ENCODE peak calls at places on chromosome 3, in nine cellular contexts. One of them, this sample, is unnamed.

GRCh38 chr3:101702726-101703125 is 16.2 kb upstream of the RPL24 start:
- DNase-seq in posterior cingulate gyrus: no peak
- DNase-seq in mucosa of gallbladder: no peak
- DNase-seq in amygdala: no peak
- DNase-seq in activated CD8-positive, alpha-beta memory T cell treated with anti-CD3 and anti-CD28 coated beads, Interleukin-2, amount 50 U/mL, for 4 hours: no peak
- DNase-seq in fibroblast of villous mesenchyme: no peak
- DNase-seq in activated CD4-positive, alpha-beta T cell treated with anti-CD3 and anti-CD28 coated beads, Interleukin-2, amount 10 ng/mL, durations not matched to agents 24 days and 14 days: no peak
- DNase-seq in GM23248: no peak
- DNase-seq in effector CD4-positive, alpha-beta T cell: no peak
- DNase-seq in this sample: no peak

GRCh38 chr3:172688588-172688987 is 22.3 kb downstream of the NCEH1 start:
- DNase-seq in activated CD8-positive, alpha-beta memory T cell treated with anti-CD3 and anti-CD28 coated beads, Interleukin-2, amount 50 U/mL, for 4 hours: no peak
- DNase-seq in activated CD4-positive, alpha-beta T cell treated with anti-CD3 and anti-CD28 coated beads, Interleukin-2, amount 10 ng/mL, durations not matched to agents 24 days and 14 days: no peak
- DNase-seq in GM23248: no peak
- DNase-seq in mucosa of gallbladder: no peak
- DNase-seq in posterior cingulate gyrus: no peak
- DNase-seq in fibroblast of villous mesenchyme: no peak
- DNase-seq in amygdala: no peak
- DNase-seq in effector CD4-positive, alpha-beta T cell: no peak
- DNase-seq in this sample: no peak

GRCh38 chr3:69558912-69559311 is 173.0 kb upstream of the FRMD4B start:
- DNase-seq in fibroblast of villous mesenchyme: peak
- DNase-seq in posterior cingulate gyrus: no peak
- DNase-seq in activated CD8-positive, alpha-beta memory T cell treated with anti-CD3 and anti-CD28 coated beads, Interleukin-2, amount 50 U/mL, for 4 hours: no peak
- DNase-seq in amygdala: no peak
- DNase-seq in effector CD4-positive, alpha-beta T cell: no peak
- DNase-seq in mucosa of gallbladder: peak
- DNase-seq in activated CD4-positive, alpha-beta T cell treated with anti-CD3 and anti-CD28 coated beads, Interleukin-2, amount 10 ng/mL, durations not matched to agents 24 days and 14 days: no peak
- DNase-seq in GM23248: peak
- DNase-seq in this sample: no peak

GRCh38 chr3:39933986-39934693 is 124.7 kb downstream of the MYRIP start:
- DNase-seq in fibroblast of villous mesenchyme: no peak
- DNase-seq in activated CD4-positive, alpha-beta T cell treated with anti-CD3 and anti-CD28 coated beads, Interleukin-2, amount 10 ng/mL, durations not matched to agents 24 days and 14 days: no peak
- DNase-seq in effector CD4-positive, alpha-beta T cell: no peak
- DNase-seq in activated CD8-positive, alpha-beta memory T cell treated with anti-CD3 and anti-CD28 coated beads, Interleukin-2, amount 50 U/mL, for 4 hours: no peak
- DNase-seq in mucosa of gallbladder: no peak
- DNase-seq in GM23248: no peak
- DNase-seq in amygdala: no peak
- DNase-seq in posterior cingulate gyrus: no peak
- DNase-seq in this sample: no peak

GRCh38 chr3:17986393-17986816 is 244.0 kb upstream of the TBC1D5 start:
- DNase-seq in effector CD4-positive, alpha-beta T cell: no peak
- DNase-seq in fibroblast of villous mesenchyme: no peak
- DNase-seq in activated CD4-positive, alpha-beta T cell treated with anti-CD3 and anti-CD28 coated beads, Interleukin-2, amount 10 ng/mL, durations not matched to agents 24 days and 14 days: no peak
- DNase-seq in posterior cingulate gyrus: no peak
- DNase-seq in GM23248: no peak
- DNase-seq in amygdala: no peak
- DNase-seq in activated CD8-positive, alpha-beta memory T cell treated with anti-CD3 and anti-CD28 coated beads, Interleukin-2, amount 50 U/mL, for 4 hours: no peak
- DNase-seq in mucosa of gallbladder: no peak
- DNase-seq in this sample: no peak

GRCh38 chr3:64939747-64940450 is 252.1 kb upstream of the ADAMTS9 start:
- DNase-seq in fibroblast of villous mesenchyme: no peak
- DNase-seq in GM23248: no peak
- DNase-seq in effector CD4-positive, alpha-beta T cell: no peak
- DNase-seq in posterior cingulate gyrus: no peak
- DNase-seq in amygdala: no peak
- DNase-seq in mucosa of gallbladder: no peak
- DNase-seq in activated CD4-positive, alpha-beta T cell treated with anti-CD3 and anti-CD28 coated beads, Interleukin-2, amount 10 ng/mL, durations not matched to agents 24 days and 14 days: no peak
- DNase-seq in activated CD8-positive, alpha-beta memory T cell treated with anti-CD3 and anti-CD28 coated beads, Interleukin-2, amount 50 U/mL, for 4 hours: no peak
- DNase-seq in this sample: no peak

GRCh38 chr3:5344707-5345106 is 157.2 kb downstream of the EDEM1 start:
- DNase-seq in activated CD8-positive, alpha-beta memory T cell treated with anti-CD3 and anti-CD28 coated beads, Interleukin-2, amount 50 U/mL, for 4 hours: no peak
- DNase-seq in effector CD4-positive, alpha-beta T cell: no peak
- DNase-seq in mucosa of gallbladder: no peak
- DNase-seq in fibroblast of villous mesenchyme: no peak
- DNase-seq in amygdala: no peak
- DNase-seq in GM23248: no peak
- DNase-seq in activated CD4-positive, alpha-beta T cell treated with anti-CD3 and anti-CD28 coated beads, Interleukin-2, amount 10 ng/mL, durations not matched to agents 24 days and 14 days: no peak
- DNase-seq in posterior cingulate gyrus: no peak
- DNase-seq in this sample: no peak

GRCh38 chr3:43695443-43695842 is 4.7 kb downstream of the ABHD5 start:
- DNase-seq in fibroblast of villous mesenchyme: peak
- DNase-seq in posterior cingulate gyrus: no peak
- DNase-seq in effector CD4-positive, alpha-beta T cell: no peak
- DNase-seq in activated CD4-positive, alpha-beta T cell treated with anti-CD3 and anti-CD28 coated beads, Interleukin-2, amount 10 ng/mL, durations not matched to agents 24 days and 14 days: no peak
- DNase-seq in amygdala: no peak
- DNase-seq in activated CD8-positive, alpha-beta memory T cell treated with anti-CD3 and anti-CD28 coated beads, Interleukin-2, amount 50 U/mL, for 4 hours: no peak
- DNase-seq in mucosa of gallbladder: no peak
- DNase-seq in GM23248: peak
- DNase-seq in this sample: no peak

GRCh38 chr3:117853923-117854322 is 1144.3 kb downstream of the TUSC7 start:
- DNase-seq in effector CD4-positive, alpha-beta T cell: no peak
- DNase-seq in fibroblast of villous mesenchyme: peak
- DNase-seq in mucosa of gallbladder: no peak
- DNase-seq in posterior cingulate gyrus: no peak
- DNase-seq in amygdala: no peak
- DNase-seq in GM23248: peak
- DNase-seq in activated CD8-positive, alpha-beta memory T cell treated with anti-CD3 and anti-CD28 coated beads, Interleukin-2, amount 50 U/mL, for 4 hours: no peak
- DNase-seq in activated CD4-positive, alpha-beta T cell treated with anti-CD3 and anti-CD28 coated beads, Interleukin-2, amount 10 ng/mL, durations not matched to agents 24 days and 14 days: no peak
- DNase-seq in this sample: no peak

GRCh38 chr3:52198643-52199608 is 966 bp downstream of the ALAS1 start:
- DNase-seq in mucosa of gallbladder: no peak
- DNase-seq in fibroblast of villous mesenchyme: no peak
- DNase-seq in activated CD8-positive, alpha-beta memory T cell treated with anti-CD3 and anti-CD28 coated beads, Interleukin-2, amount 50 U/mL, for 4 hours: no peak
- DNase-seq in activated CD4-positive, alpha-beta T cell treated with anti-CD3 and anti-CD28 coated beads, Interleukin-2, amount 10 ng/mL, durations not matched to agents 24 days and 14 days: peak
- DNase-seq in effector CD4-positive, alpha-beta T cell: no peak
- DNase-seq in posterior cingulate gyrus: no peak
- DNase-seq in GM23248: peak
- DNase-seq in amygdala: no peak
- DNase-seq in this sample: no peak

GRCh38 chr3:130635978-130636377 is 110.7 kb downstream of the PIK3R4 start:
- DNase-seq in activated CD4-positive, alpha-beta T cell treated with anti-CD3 and anti-CD28 coated beads, Interleukin-2, amount 10 ng/mL, durations not matched to agents 24 days and 14 days: no peak
- DNase-seq in fibroblast of villous mesenchyme: no peak
- DNase-seq in amygdala: no peak
- DNase-seq in activated CD8-positive, alpha-beta memory T cell treated with anti-CD3 and anti-CD28 coated beads, Interleukin-2, amount 50 U/mL, for 4 hours: no peak
- DNase-seq in GM23248: no peak
- DNase-seq in mucosa of gallbladder: no peak
- DNase-seq in posterior cingulate gyrus: no peak
- DNase-seq in effector CD4-positive, alpha-beta T cell: no peak
- DNase-seq in this sample: no peak

GRCh38 chr3:35778201-35778600 is 138.9 kb downstream of the ARPP21 start:
- DNase-seq in amygdala: no peak
- DNase-seq in activated CD4-positive, alpha-beta T cell treated with anti-CD3 and anti-CD28 coated beads, Interleukin-2, amount 10 ng/mL, durations not matched to agents 24 days and 14 days: no peak
- DNase-seq in mucosa of gallbladder: no peak
- DNase-seq in posterior cingulate gyrus: no peak
- DNase-seq in effector CD4-positive, alpha-beta T cell: no peak
- DNase-seq in GM23248: no peak
- DNase-seq in activated CD8-positive, alpha-beta memory T cell treated with anti-CD3 and anti-CD28 coated beads, Interleukin-2, amount 50 U/mL, for 4 hours: no peak
- DNase-seq in fibroblast of villous mesenchyme: no peak
- DNase-seq in this sample: no peak

GRCh38 chr3:197428117-197428761 is 127.5 kb downstream of the BDH1 start:
- DNase-seq in fibroblast of villous mesenchyme: peak
- DNase-seq in activated CD8-positive, alpha-beta memory T cell treated with anti-CD3 and anti-CD28 coated beads, Interleukin-2, amount 50 U/mL, for 4 hours: peak
- DNase-seq in posterior cingulate gyrus: no peak
- DNase-seq in effector CD4-positive, alpha-beta T cell: no peak
- DNase-seq in amygdala: no peak
- DNase-seq in activated CD4-positive, alpha-beta T cell treated with anti-CD3 and anti-CD28 coated beads, Interleukin-2, amount 10 ng/mL, durations not matched to agents 24 days and 14 days: peak
- DNase-seq in mucosa of gallbladder: peak
- DNase-seq in GM23248: peak
- DNase-seq in this sample: no peak

GRCh38 chr3:4850211-4850927 is 128.9 kb upstream of the BHLHE40 start:
- DNase-seq in GM23248: no peak
- DNase-seq in mucosa of gallbladder: no peak
- DNase-seq in amygdala: no peak
- DNase-seq in fibroblast of villous mesenchyme: no peak
- DNase-seq in activated CD8-positive, alpha-beta memory T cell treated with anti-CD3 and anti-CD28 coated beads, Interleukin-2, amount 50 U/mL, for 4 hours: no peak
- DNase-seq in posterior cingulate gyrus: no peak
- DNase-seq in activated CD4-positive, alpha-beta T cell treated with anti-CD3 and anti-CD28 coated beads, Interleukin-2, amount 10 ng/mL, durations not matched to agents 24 days and 14 days: peak
- DNase-seq in effector CD4-positive, alpha-beta T cell: no peak
- DNase-seq in this sample: peak

GRCh38 chr3:2244137-2244536 is 145.5 kb downstream of the CNTN4 start:
- DNase-seq in amygdala: no peak
- DNase-seq in mucosa of gallbladder: no peak
- DNase-seq in activated CD4-positive, alpha-beta T cell treated with anti-CD3 and anti-CD28 coated beads, Interleukin-2, amount 10 ng/mL, durations not matched to agents 24 days and 14 days: no peak
- DNase-seq in activated CD8-positive, alpha-beta memory T cell treated with anti-CD3 and anti-CD28 coated beads, Interleukin-2, amount 50 U/mL, for 4 hours: no peak
- DNase-seq in posterior cingulate gyrus: no peak
- DNase-seq in fibroblast of villous mesenchyme: no peak
- DNase-seq in GM23248: no peak
- DNase-seq in effector CD4-positive, alpha-beta T cell: no peak
- DNase-seq in this sample: no peak

GRCh38 chr3:50263443-50264388 is 5.2 kb upstream of the SEMA3B start:
- DNase-seq in activated CD8-positive, alpha-beta memory T cell treated with anti-CD3 and anti-CD28 coated beads, Interleukin-2, amount 50 U/mL, for 4 hours: no peak
- DNase-seq in fibroblast of villous mesenchyme: no peak
- DNase-seq in effector CD4-positive, alpha-beta T cell: no peak
- DNase-seq in GM23248: peak
- DNase-seq in mucosa of gallbladder: no peak
- DNase-seq in amygdala: no peak
- DNase-seq in posterior cingulate gyrus: no peak
- DNase-seq in activated CD4-positive, alpha-beta T cell treated with anti-CD3 and anti-CD28 coated beads, Interleukin-2, amount 10 ng/mL, durations not matched to agents 24 days and 14 days: no peak
- DNase-seq in this sample: no peak

GRCh38 chr3:156685752-156686151 is 11.4 kb downstream of the TIPARP start:
- DNase-seq in effector CD4-positive, alpha-beta T cell: no peak
- DNase-seq in fibroblast of villous mesenchyme: no peak
- DNase-seq in mucosa of gallbladder: no peak
- DNase-seq in activated CD4-positive, alpha-beta T cell treated with anti-CD3 and anti-CD28 coated beads, Interleukin-2, amount 10 ng/mL, durations not matched to agents 24 days and 14 days: no peak
- DNase-seq in activated CD8-positive, alpha-beta memory T cell treated with anti-CD3 and anti-CD28 coated beads, Interleukin-2, amount 50 U/mL, for 4 hours: no peak
- DNase-seq in amygdala: no peak
- DNase-seq in posterior cingulate gyrus: no peak
- DNase-seq in GM23248: no peak
- DNase-seq in this sample: no peak

GRCh38 chr3:3827111-3827510 is 27.9 kb downstream of the LRRN1 start:
- DNase-seq in GM23248: no peak
- DNase-seq in activated CD8-positive, alpha-beta memory T cell treated with anti-CD3 and anti-CD28 coated beads, Interleukin-2, amount 50 U/mL, for 4 hours: no peak
- DNase-seq in effector CD4-positive, alpha-beta T cell: no peak
- DNase-seq in posterior cingulate gyrus: no peak
- DNase-seq in activated CD4-positive, alpha-beta T cell treated with anti-CD3 and anti-CD28 coated beads, Interleukin-2, amount 10 ng/mL, durations not matched to agents 24 days and 14 days: no peak
- DNase-seq in mucosa of gallbladder: no peak
- DNase-seq in amygdala: no peak
- DNase-seq in fibroblast of villous mesenchyme: no peak
- DNase-seq in this sample: no peak

GRCh38 chr3:151219056-151219455 is 16.0 kb upstream of the GPR171 start:
- DNase-seq in effector CD4-positive, alpha-beta T cell: no peak
- DNase-seq in mucosa of gallbladder: no peak
- DNase-seq in GM23248: peak
- DNase-seq in activated CD8-positive, alpha-beta memory T cell treated with anti-CD3 and anti-CD28 coated beads, Interleukin-2, amount 50 U/mL, for 4 hours: no peak
- DNase-seq in amygdala: no peak
- DNase-seq in posterior cingulate gyrus: no peak
- DNase-seq in fibroblast of villous mesenchyme: peak
- DNase-seq in activated CD4-positive, alpha-beta T cell treated with anti-CD3 and anti-CD28 coated beads, Interleukin-2, amount 10 ng/mL, durations not matched to agents 24 days and 14 days: no peak
- DNase-seq in this sample: no peak

GRCh38 chr3:188947401-188947982 is 224.3 kb upstream of the TPRG1 start:
- DNase-seq in activated CD8-positive, alpha-beta memory T cell treated with anti-CD3 and anti-CD28 coated beads, Interleukin-2, amount 50 U/mL, for 4 hours: no peak
- DNase-seq in effector CD4-positive, alpha-beta T cell: no peak
- DNase-seq in amygdala: peak
- DNase-seq in activated CD4-positive, alpha-beta T cell treated with anti-CD3 and anti-CD28 coated beads, Interleukin-2, amount 10 ng/mL, durations not matched to agents 24 days and 14 days: peak
- DNase-seq in GM23248: peak
- DNase-seq in posterior cingulate gyrus: peak
- DNase-seq in fibroblast of villous mesenchyme: peak
- DNase-seq in mucosa of gallbladder: peak
- DNase-seq in this sample: no peak

GRCh38 chr3:116378077-116378476 is 67.2 kb downstream of the LSAMP start:
- DNase-seq in fibroblast of villous mesenchyme: no peak
- DNase-seq in activated CD8-positive, alpha-beta memory T cell treated with anti-CD3 and anti-CD28 coated beads, Interleukin-2, amount 50 U/mL, for 4 hours: no peak
- DNase-seq in amygdala: no peak
- DNase-seq in posterior cingulate gyrus: no peak
- DNase-seq in activated CD4-positive, alpha-beta T cell treated with anti-CD3 and anti-CD28 coated beads, Interleukin-2, amount 10 ng/mL, durations not matched to agents 24 days and 14 days: no peak
- DNase-seq in effector CD4-positive, alpha-beta T cell: no peak
- DNase-seq in mucosa of gallbladder: no peak
- DNase-seq in GM23248: no peak
- DNase-seq in this sample: no peak